ENCODE peak calls at places on chromosomes 11 and 22, in nine cellular contexts. B is stimulated activated CD8-positive, alpha-beta memory T cell treated with anti-CD3 and anti-CD28 coated beads, Interleukin-7, amount 100 ng/mL, for 4 hours; Y is MM.1S; S is AG10803; X is upper lobe of right lung; I is memory B cell; R is NCI-H2081; K is occipital lobe; O is SK-N-SH. G is an unnamed sample.

GRCh38 chr22:28884754-28885375 is 1.5 kb downstream of the ZNRF3 start:
- DNase-seq in O (no peak), R (no peak), B (no peak), I (no peak), Y (no peak), K (no peak), X (no peak), S (no peak), G (no peak)

GRCh38 chr11:204587-205109 is 2.6 kb downstream of the BET1L start:
- DNase-seq in K (no peak), R (no peak), X (peak), Y (no peak), S (no peak), B (no peak), I (no peak), O (no peak), G (no peak)

GRCh38 chr11:19766810-19767209 is 54.2 kb downstream of the NAV2 start:
- DNase-seq in B (no peak), K (no peak), X (no peak), R (no peak), I (no peak), O (no peak), S (peak), Y (no peak), G (no peak)

GRCh38 chr11:92227954-92228935 is 3.6 kb downstream of the FAT3 start:
- DNase-seq in K (peak), I (no peak), S (peak), Y (no peak), O (peak), X (no peak), R (no peak), B (no peak), G (no peak)

GRCh38 chr11:70133771-70134170 is 55.7 kb downstream of the ANO1 start:
- DNase-seq in R (no peak), I (no peak), B (no peak), Y (no peak), O (no peak), X (no peak), K (no peak), S (no peak), G (no peak)

GRCh38 chr11:31106326-31106725 is 263.2 kb downstream of the DCDC1 start:
- DNase-seq in R (peak), O (no peak), I (no peak), X (no peak), B (no peak), S (no peak), K (no peak), Y (no peak), G (peak)

GRCh38 chr22:36916034-36916433 is 2.6 kb downstream of the CSF2RB start:
- DNase-seq in Y (no peak), O (no peak), R (no peak), X (no peak), K (no peak), B (no peak), S (no peak), I (no peak), G (no peak)

GRCh38 chr11:94149435-94149834 is 20.8 kb downstream of the PANX1 start:
- DNase-seq in K (no peak), O (no peak), Y (no peak), S (peak), B (no peak), I (no peak), R (no peak), X (no peak), G (no peak)